ENCODE peak calls at places on chromosomes 11 and 22, in seven cellular contexts. K, A, X, G, I, V and C are unnamed samples.

GRCh38 chr11:57641011-57641410 is 8.7 kb downstream of the YPEL4 start:
- DNase-seq in K (no peak), A (no peak), X (no peak), G (peak), I (no peak), V (peak), C (no peak)

GRCh38 chr11:122697636-122698167 is 42.2 kb downstream of the UBASH3B start:
- DNase-seq in K (no peak), A (no peak), X (no peak), G (no peak), I (no peak), V (peak), C (no peak)

GRCh38 chr11:20353829-20354434 is 9.6 kb upstream of the HTATIP2 start:
- DNase-seq in K (peak), A (peak), X (no peak), G (no peak), I (peak), V (peak), C (no peak)

GRCh38 chr11:64499261-64500004 is 91.6 kb upstream of the SLC22A12 start:
- DNase-seq in K (no peak), A (no peak), X (no peak), G (no peak), I (no peak), V (peak), C (no peak)

GRCh38 chr11:36431429-36432092 is 78.5 kb downstream of the TRAF6 start:
- DNase-seq in K (peak), A (peak), X (no peak), G (peak), I (no peak), V (peak), C (no peak)

GRCh38 chr22:38246692-38247091 is 26.1 kb downstream of the TMEM184B start:
- DNase-seq in K (no peak), A (no peak), X (peak), G (peak), I (no peak), V (no peak), C (peak)

GRCh38 chr22:21951931-21952465 is 650 bp downstream of the PPM1F start:
- DNase-seq in K (no peak), A (no peak), X (peak), G (peak), I (peak), V (peak), C (no peak)

GRCh38 chr22:50441428-50441993 is 33.3 kb downstream of the SBF1 start:
- DNase-seq in K (no peak), A (no peak), X (peak), G (no peak), I (no peak), V (no peak), C (no peak)

GRCh38 chr11:123195182-123196059 is at the start of gene CLMP:
- DNase-seq in K (no peak), A (no peak), X (peak), G (peak), I (peak), V (peak), C (peak)

GRCh38 chr22:39500101-39500500 is 2.0 kb upstream of the MIEF1 start:
- DNase-seq in K (no peak), A (no peak), X (no peak), G (no peak), I (no peak), V (no peak), C (no peak)

GRCh38 chr11:62439785-62440602 is 21.2 kb downstream of the SCGB1A1 start:
- DNase-seq in K (no peak), A (no peak), X (peak), G (peak), I (no peak), V (peak), C (peak)

GRCh38 chr11:132886335-132886734 is 646.0 kb downstream of the OPCML start:
- DNase-seq in K (no peak), A (no peak), X (no peak), G (no peak), I (no peak), V (no peak), C (no peak)

GRCh38 chr11:7617032-7617431 is 56.3 kb downstream of the CYB5R2 start:
- DNase-seq in K (no peak), A (no peak), X (no peak), G (no peak), I (no peak), V (no peak), C (no peak)

DNA sequence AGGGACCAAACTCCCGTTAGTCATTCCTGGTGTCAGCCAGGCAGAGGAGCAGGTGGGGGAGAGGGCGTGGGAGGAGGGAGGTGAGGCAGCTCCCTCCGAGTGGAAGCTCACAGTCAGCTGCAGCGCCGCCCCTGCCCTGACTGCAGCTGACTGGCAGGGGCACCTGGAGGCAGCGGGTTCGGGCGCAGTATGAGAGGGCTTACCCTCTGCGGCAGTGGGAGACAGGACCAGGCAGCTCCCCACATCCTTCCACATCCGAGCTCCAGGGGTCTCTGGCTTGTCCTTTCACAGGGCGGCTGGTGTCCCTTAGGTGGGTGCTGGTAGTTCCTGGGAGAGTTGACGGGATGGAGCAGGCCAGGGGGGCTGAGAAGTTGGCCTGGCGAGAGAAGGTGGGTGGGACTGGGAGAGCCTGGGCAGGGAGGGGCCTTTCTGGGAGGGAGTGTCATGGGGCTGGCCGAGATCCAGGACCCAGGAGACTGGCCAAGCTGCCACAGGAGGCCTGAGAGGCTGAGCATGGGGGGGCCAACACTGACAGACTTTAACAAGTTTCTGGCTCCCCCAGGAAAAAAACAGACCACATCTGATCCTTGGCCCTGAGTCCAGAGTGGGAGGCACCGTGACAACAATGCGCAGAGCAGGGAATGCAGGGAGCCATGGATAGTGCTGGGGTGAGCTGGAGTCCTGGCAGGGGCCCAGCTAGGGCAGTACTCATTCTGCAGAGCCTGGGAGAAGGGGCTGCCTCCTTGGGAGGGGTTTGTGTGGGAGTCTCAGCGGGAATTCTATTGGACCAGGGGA is 4.9 kb downstream of the ADORA2A start:
- DNase-seq in K (no peak), A (no peak), X (peak), G (peak), I (no peak), V (no peak), C (peak)
- TF ChIP-seq CTCF in K (no peak), A (no peak), X (no peak), G (no peak), I (no peak), V (no peak), C (no peak)

DNA sequence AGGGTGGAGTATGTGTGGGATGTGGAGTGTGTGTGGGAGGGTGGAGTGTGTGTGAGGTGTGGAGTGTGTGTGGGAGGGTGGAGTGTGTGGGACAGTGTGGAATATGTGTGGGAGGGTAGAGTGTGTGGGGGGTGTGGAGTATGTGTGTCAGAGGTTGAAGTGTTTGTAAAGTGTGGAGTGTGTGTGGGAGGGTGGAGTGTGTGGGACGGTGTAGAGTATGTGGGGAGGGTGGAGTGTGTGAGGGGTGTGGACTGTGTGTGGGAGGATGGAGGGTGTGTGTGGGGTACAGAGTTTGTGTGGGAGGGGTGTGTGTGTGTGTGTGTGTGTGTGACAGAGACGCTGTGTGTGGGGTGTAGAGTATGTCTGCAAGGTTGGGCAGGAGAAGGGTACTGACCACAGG is 355.5 kb downstream of the CADM1 start:
- DNase-seq in K (no peak), A (no peak), X (no peak), G (no peak), I (no peak), V (no peak), C (no peak)
- TF ChIP-seq CTCF in K (no peak), A (no peak), X (no peak), G (no peak), I (no peak), V (no peak), C (no peak)

GRCh38 chr11:86214710-86215109 is 29.8 kb upstream of the EED start:
- DNase-seq in K (no peak), A (no peak), X (no peak), G (no peak), I (no peak), V (peak), C (no peak)
- TF ChIP-seq CTCF in K (no peak), A (no peak), X (no peak), G (no peak), I (no peak), V (peak), C (no peak)

GRCh38 chr11:17405232-17406005 is 17.0 kb upstream of the KCNJ11 start:
- DNase-seq in K (peak), A (no peak), X (peak), G (peak), I (peak), V (peak), C (peak)
- TF ChIP-seq CTCF in K (no peak), A (peak), X (peak), G (no peak), I (peak), V (peak), C (peak)

GRCh38 chr22:20180245-20180630 is 29.4 kb upstream of the CCDC188 start:
- DNase-seq in K (no peak), A (no peak), X (no peak), G (no peak), I (no peak), V (no peak), C (no peak)

GRCh38 chr22:20179455-20180244 is 28.8 kb upstream of the CCDC188 start:
- DNase-seq in K (no peak), A (no peak), X (no peak), G (no peak), I (no peak), V (no peak), C (no peak)

GRCh38 chr22:20182378-20182777 is 31.5 kb upstream of the CCDC188 start:
- DNase-seq in K (no peak), A (no peak), X (no peak), G (no peak), I (no peak), V (no peak), C (no peak)

GRCh38 chr22:20181194-20181931 is 30.5 kb upstream of the CCDC188 start:
- DNase-seq in K (no peak), A (no peak), X (no peak), G (no peak), I (no peak), V (no peak), C (no peak)

GRCh38 chr22:20180640-20181039 is 29.8 kb upstream of the CCDC188 start:
- DNase-seq in K (no peak), A (no peak), X (no peak), G (no peak), I (no peak), V (no peak), C (no peak)
- TF ChIP-seq CTCF in K (no peak), A (no peak), X (no peak), G (no peak), I (no peak), V (no peak), C (no peak)